ENCODE peak calls at places on chromosomes 3 and 15, in seven cellular contexts. N is T-helper 2 cell treated with Interferon-gamma antibody and Interleukin-4, amounts not matched to agents 5 μg/mL and 100 μg/mL, for 36 hours; O is Caki2; Q is NCI-H345; A is sigmoid colon; P is AG08395; M is Calu3. G is an unnamed sample.
A peak's percentile ranks its signal among the peaks of the same experiment; 100 is the strongest.

GRCh38 chr3:88595025-88595424 is 445.3 kb downstream of the C3orf38 start:
- DNase-seq in N (no peak), O (no peak), Q (no peak), A (no peak), P (no peak), M (peak; percentile 8), G (no peak)

GRCh38 chr15:68538291-68538690 is 40.5 kb upstream of the CORO2B start:
- DNase-seq in N (no peak), O (no peak), Q (no peak), A (no peak), P (no peak), M (no peak), G (no peak)

GRCh38 chr15:25372298-25372697 is 66.5 kb downstream of the UBE3A start:
- DNase-seq in N (no peak), O (no peak), Q (no peak), A (no peak), P (peak; percentile 9), M (no peak), G (no peak)

GRCh38 chr3:99246010-99246654 is 344.6 kb upstream of the DCBLD2 start:
- DNase-seq in N (no peak), O (no peak), Q (no peak), A (no peak), P (no peak), M (no peak), G (no peak)

GRCh38 chr3:190217081-190217480 is 96.4 kb upstream of the P3H2 start:
- DNase-seq in N (no peak), O (no peak), Q (no peak), A (no peak), P (no peak), M (peak; percentile 28), G (no peak)

GRCh38 chr3:24519368-24520100 is 24.9 kb upstream of the THRB start:
- DNase-seq in N (no peak), O (no peak), Q (no peak), A (no peak), P (peak; percentile 64), M (no peak), G (peak; percentile 29)

GRCh38 chr15:74785716-74786032 is 3.8 kb downstream of the CSK start:
- DNase-seq in N (peak; percentile 39), O (no peak), Q (no peak), A (peak; percentile 46), P (no peak), M (no peak), G (no peak)

GRCh38 chr3:16365454-16366128 is 100.6 kb downstream of the OXNAD1 start:
- DNase-seq in N (no peak), O (no peak), Q (no peak), A (no peak), P (no peak), M (no peak), G (no peak)

GRCh38 chr3:36741285-36741684 is 23.1 kb downstream of the DCLK3 start:
- DNase-seq in N (no peak), O (no peak), Q (no peak), A (no peak), P (peak; percentile 26), M (no peak), G (no peak)

GRCh38 chr3:33644598-33644997 is 73.5 kb downstream of the CLASP2 start:
- DNase-seq in N (no peak), O (no peak), Q (no peak), A (no peak), P (no peak), M (no peak), G (no peak)

GRCh38 chr3:71520186-71521020 is 63.1 kb downstream of the FOXP1 start:
- DNase-seq in N (no peak), O (no peak), Q (no peak), A (no peak), P (no peak), M (no peak), G (no peak)

G was measured in LoVo.